ENCODE peak calls at places on chromosomes 3 and 15, in ten cellular contexts. G is transverse colon, W is sigmoid colon, Q is psoas muscle, D is right atrium auricular region, F is PC-9, L is hepatocyte, S is adrenal gland, U is uterus, X is cardiac muscle cell. K is an unnamed sample. For H3K9me3, the result is how much of the 10 kb centered on the place peaks cover.

GRCh38 chr3:182620715-182621434 is 172.4 kb upstream of the ATP11B start:
- DNase-seq in W (no peak), S (no peak), Q (no peak), X (no peak), U (no peak), D (no peak), L (no peak), F (no peak), G (no peak), K (no peak)

GRCh38 chr3:188554404-188554803 is 400.4 kb downstream of the LPP start:
- DNase-seq in D (no peak), X (no peak), S (peak), Q (no peak), U (no peak), F (no peak), L (no peak), W (peak), G (no peak), K (no peak)

GRCh38 chr15:71153823-71154524 is 38.7 kb downstream of the THSD4 start:
- DNase-seq in U (no peak), G (no peak), F (no peak), W (no peak), L (no peak), S (no peak), D (no peak), Q (no peak), X (peak), K (peak)

GRCh38 chr3:43024183-43024865 is 45.2 kb downstream of the GASK1A start:
- DNase-seq in Q (no peak), X (no peak), U (no peak), S (no peak), D (no peak), F (no peak), W (no peak), L (no peak), G (no peak), K (no peak)

GRCh38 chr3:170555329-170555728 is 30.5 kb downstream of the SLC7A14 start:
- DNase-seq in L (no peak), X (no peak), F (no peak), G (no peak), W (no peak), Q (no peak), D (no peak), U (no peak), S (no peak), K (no peak)

GRCh38 chr3:119731545-119732343 is 28.9 kb downstream of the CFAP91 start:
- DNase-seq in S (peak), X (no peak), D (no peak), F (no peak), L (no peak), U (no peak), W (no peak), G (no peak), Q (no peak), K (no peak)

GRCh38 chr3:114873590-114873989 is 273.5 kb downstream of the ZBTB20 start:
- DNase-seq in S (no peak), G (no peak), F (no peak), Q (no peak), W (no peak), U (no peak), X (no peak), D (no peak), L (no peak), K (no peak)

GRCh38 chr3:178823556-178824229 is 247.9 kb downstream of the ZMAT3 start:
- DNase-seq in G (no peak), U (peak), D (no peak), F (no peak), S (no peak), X (peak), L (peak), W (no peak), Q (no peak), K (no peak)

GRCh38 chr3:62051506-62051905 is 321.8 kb downstream of the FEZF2 start:
- DNase-seq in L (peak), D (no peak), S (peak), Q (no peak), F (peak), W (no peak), X (peak), G (peak), U (no peak), K (no peak)

GRCh38 chr3:17833786-17834559 is 91.5 kb upstream of the TBC1D5 start:
- DNase-seq in L (no peak), W (no peak), X (no peak), G (no peak), D (no peak), U (no peak), Q (no peak), S (no peak), F (peak), K (no peak)

GRCh38 chr3:65412591-65412990 is 626.1 kb downstream of the MAGI1 start:
- DNase-seq in D (no peak), F (no peak), U (peak), S (peak), Q (peak), X (no peak), G (peak), L (peak), W (peak), K (no peak)

GRCh38 chr15:89360294-89360971 is 25.8 kb upstream of the POLG start:
- DNase-seq in W (no peak), L (no peak), X (no peak), U (no peak), F (no peak), Q (no peak), G (no peak), D (no peak), S (no peak), K (no peak)

GRCh38 chr3:52683611-52684010 is 2.1 kb downstream of the PBRM1 start:
- DNase-seq in X (peak), S (peak), L (no peak), Q (no peak), W (no peak), D (peak), G (no peak), U (no peak), F (no peak), K (no peak)

GRCh38 chr3:61646360-61646759 is 85.0 kb downstream of the PTPRG start:
- DNase-seq in X (no peak), S (no peak), F (no peak), D (no peak), U (no peak), L (no peak), G (no peak), Q (no peak), W (no peak), K (no peak)

GRCh38 chr15:99621767-99622166 is 56.0 kb downstream of the MEF2A start:
- DNase-seq in L (no peak), Q (no peak), X (no peak), D (no peak), S (no peak), F (no peak), G (no peak), W (no peak), U (no peak), K (no peak)

GRCh38 chr3:73086071-73086494 is 24.6 kb downstream of the EBLN2 start:
- DNase-seq in D (no peak), W (no peak), Q (peak), S (peak), F (peak), G (peak), U (peak), X (peak), L (peak), K (no peak)

GRCh38 chr15:69668049-69668705 is 215.6 kb downstream of the RPLP1 start:
- DNase-seq in D (no peak), W (no peak), L (no peak), U (no peak), G (no peak), Q (no peak), X (no peak), F (no peak), S (no peak), K (no peak)

GRCh38 chr3:127630811-127631714 is 2.1 kb downstream of the PODXL2 start:
- DNase-seq in Q (no peak), L (no peak), U (no peak), X (no peak), F (no peak), G (no peak), S (no peak), W (no peak), D (no peak), K (no peak)

GRCh38 chr15:32029862-32030781 is at the start of gene CHRNA7:
- DNase-seq in U (no peak), W (peak), D (peak), Q (peak), X (peak), S (peak), G (peak), L (peak), F (no peak), K (no peak)

GRCh38 chr15:56537881-56538280 is 72.9 kb upstream of the MNS1 start:
- DNase-seq in D (no peak), Q (peak), U (no peak), G (peak), W (no peak), S (no peak), F (no peak), X (peak), L (no peak), K (no peak)

GRCh38 chr3:87461443-87461842 is 185.1 kb upstream of the POU1F1 start:
- DNase-seq in U (no peak), L (no peak), S (no peak), W (no peak), G (no peak), X (no peak), Q (no peak), D (no peak), F (no peak), K (no peak)

GRCh38 chr15:69446947-69447346 is 5.7 kb upstream of the RPLP1 start:
- DNase-seq in Q (no peak), X (no peak), G (no peak), S (no peak), L (no peak), U (no peak), D (no peak), F (no peak), W (no peak), K (no peak)

GRCh38 chr3:183192650-183193300 is 30.2 kb upstream of the LAMP3 start:
- DNase-seq in D (no peak), U (no peak), Q (no peak), W (no peak), X (no peak), S (no peak), L (no peak), F (no peak), G (no peak), K (peak)

GRCh38 chr3:42005426-42005825 is 43.5 kb upstream of the ULK4 start:
- DNase-seq in F (no peak), Q (no peak), X (no peak), D (no peak), G (no peak), U (no peak), S (no peak), L (no peak), W (no peak), K (no peak)

GRCh38 chr3:64214002-64214696 is 11.1 kb downstream of the PRICKLE2 start:
- DNase-seq in W (peak), F (peak), L (peak), U (peak), G (peak), Q (peak), X (peak), S (peak), D (peak), K (peak)

GRCh38 chr3:127411083-127411727 is 123.4 kb upstream of the PRR20G start:
- DNase-seq in F (no peak), L (no peak), S (peak), X (no peak), G (peak), W (peak), D (peak), U (no peak), Q (no peak), K (peak)

GRCh38 chr3:80890571-80890970 is 870.9 kb downstream of the GBE1 start:
- DNase-seq in G (no peak), W (no peak), S (no peak), U (no peak), D (no peak), X (no peak), Q (no peak), L (no peak), F (no peak), K (no peak)

GRCh38 chr3:175065492-175065891 is 206.4 kb downstream of the NAALADL2 start:
- DNase-seq in G (no peak), D (no peak), S (no peak), X (no peak), F (no peak), W (no peak), U (no peak), L (no peak), Q (no peak), K (no peak)

GRCh38 chr3:492586-493296 is 296.2 kb downstream of the CHL1 start:
- DNase-seq in L (peak), G (no peak), X (no peak), Q (no peak), U (no peak), D (no peak), S (no peak), F (no peak), W (no peak), K (no peak)

GRCh38 chr3:43854916-43855315 is 164.2 kb downstream of the ABHD5 start:
- DNase-seq in D (no peak), W (no peak), X (no peak), F (no peak), G (no peak), S (no peak), U (no peak), L (no peak), Q (no peak), K (no peak)

GRCh38 chr3:192851821-192852352 is 65.8 kb downstream of the MB21D2 start:
- DNase-seq in X (peak), L (peak), U (no peak), D (peak), F (peak), Q (peak), S (peak), W (peak), G (peak), K (no peak)

GRCh38 chr3:33438871-33439270 is 1.3 kb downstream of the UBP1 start:
- DNase-seq in L (no peak), U (no peak), Q (no peak), F (no peak), S (no peak), X (no peak), G (no peak), D (no peak), W (no peak), K (no peak)

GRCh38 chr15:80455051-80455648 is 51.0 kb downstream of the ARNT2 start:
- DNase-seq in U (no peak), F (peak), Q (no peak), X (peak), G (no peak), D (no peak), L (no peak), W (no peak), S (no peak), K (no peak)

GRCh38 chr3:71893702-71894479 is 108.9 kb upstream of the PROK2 start:
- DNase-seq in D (no peak), X (no peak), F (no peak), W (no peak), G (no peak), Q (no peak), U (no peak), S (no peak), L (no peak), K (no peak)

GRCh38 chr15:70053006-70053702 is 44.6 kb downstream of the TLE3 start:
- DNase-seq in W (peak), G (no peak), X (no peak), L (no peak), S (no peak), U (peak), F (no peak), Q (no peak), D (no peak), K (no peak)

GRCh38 chr3:140086642-140087041 is 151.7 kb downstream of the CLSTN2 start:
- DNase-seq in W (no peak), X (no peak), Q (no peak), U (no peak), F (no peak), D (no peak), L (no peak), G (no peak), S (no peak), K (no peak)

GRCh38 chr3:154334973-154335420 is 10.7 kb upstream of the DHX36 start:
- DNase-seq in X (peak), G (no peak), S (no peak), U (no peak), D (no peak), W (no peak), F (no peak), L (peak), Q (no peak), K (no peak)

GRCh38 chr3:59758672-59759071 is 708.8 kb upstream of the CFAP20DC start:
- DNase-seq in X (no peak), D (no peak), Q (no peak), F (no peak), U (no peak), L (no peak), S (no peak), G (no peak), W (no peak), K (no peak)

GRCh38 chr3:34185301-34185700 is 386.9 kb downstream of the PDCD6IP start:
- DNase-seq in U (no peak), F (no peak), L (no peak), S (no peak), G (no peak), Q (no peak), X (no peak), W (no peak), D (no peak), K (no peak)

GRCh38 chr15:47158573-47158972 is 558.7 kb upstream of the SEMA6D start:
- DNase-seq in X (no peak), F (no peak), L (no peak), Q (no peak), S (no peak), W (no peak), D (no peak), G (no peak), U (no peak), K (no peak)
- H3K9me3 ChIP-seq in X (under half), F (under half), L (under half), Q (under half), S (under half), W (under half), D (under half), G (under half), U (under half), K (under half)

DNA sequence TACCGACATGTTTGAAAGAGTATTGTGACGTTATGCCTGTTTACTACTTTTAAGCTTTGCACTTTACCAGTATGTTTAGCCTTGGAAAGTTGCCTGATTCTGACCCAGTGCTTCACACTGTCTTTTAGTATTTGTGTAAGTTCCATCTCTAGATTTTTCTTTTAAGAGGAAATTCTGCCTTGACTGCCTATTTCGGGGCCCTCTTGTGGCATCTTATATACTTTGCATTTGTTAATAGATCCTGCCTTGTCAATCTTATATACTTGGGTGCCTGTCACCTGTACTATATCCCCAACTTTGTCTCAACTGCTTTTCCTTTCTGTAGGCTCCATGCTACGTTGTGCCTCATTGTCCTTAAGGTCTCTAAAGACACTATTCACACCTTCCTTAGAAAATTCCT is 244.6 kb downstream of the STXBP5L start:
- DNase-seq in D (no peak), F (no peak), L (peak), X (peak), G (no peak), Q (no peak), W (no peak), U (no peak), S (no peak), K (no peak)
- TF ChIP-seq CTCF in D (no peak), F (peak), L (peak), X (peak), G (no peak), Q (no peak), W (no peak), U (no peak), S (peak), K (no peak)

GRCh38 chr15:101251830-101252820 is at the start of gene CHSY1:
- DNase-seq in G (peak), L (peak), D (peak), S (peak), F (peak), X (peak), U (peak), Q (peak), W (peak), K (peak)

GRCh38 chr15:101250931-101251829 is 668 bp downstream of the CHSY1 start:
- DNase-seq in Q (peak), L (peak), F (peak), G (no peak), U (no peak), S (peak), X (peak), D (no peak), W (peak), K (no peak)

GRCh38 chr15:101255066-101255415 is 3.2 kb upstream of the CHSY1 start:
- DNase-seq in W (no peak), X (no peak), S (no peak), G (no peak), Q (no peak), F (no peak), L (no peak), D (no peak), U (no peak), K (no peak)

GRCh38 chr15:101254157-101255065 is 2.6 kb upstream of the CHSY1 start:
- DNase-seq in D (no peak), Q (no peak), U (no peak), X (no peak), S (no peak), L (no peak), F (no peak), W (no peak), G (no peak), K (no peak)

DNA sequence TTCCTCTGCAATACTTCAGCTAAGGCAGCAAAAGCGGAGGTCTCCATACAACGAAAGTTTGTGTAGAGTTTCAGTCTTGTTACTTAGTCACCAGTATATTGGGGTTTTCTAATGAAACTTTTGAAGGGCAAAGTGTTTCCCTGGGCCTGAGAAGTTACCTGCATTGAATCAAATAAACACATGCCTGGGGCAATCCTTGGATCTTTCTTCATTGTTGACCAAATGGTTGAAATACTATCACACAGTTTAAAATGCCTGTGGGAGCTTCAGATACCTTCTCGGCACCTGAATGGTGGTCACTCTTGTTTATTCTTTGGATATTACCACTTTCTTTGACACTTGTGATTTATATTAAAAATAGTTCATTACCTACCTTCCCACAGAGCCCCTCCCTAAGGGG is 988 bp upstream of the CHSY1 start:
- DNase-seq in W (no peak), F (no peak), Q (no peak), S (no peak), X (no peak), U (no peak), L (no peak), G (no peak), D (no peak), K (no peak)
- H3K4me3 ChIP-seq in W (peak), F (peak), Q (peak), S (no peak), X (peak), U (peak), L (peak), G (no peak), D (peak), K (peak)

GRCh38 chr15:25249236-25250010 is 189.4 kb downstream of the UBE3A start:
- DNase-seq in L (no peak), Q (no peak), U (peak), S (peak), W (no peak), X (no peak), G (peak), D (no peak), F (no peak), K (peak)
- H3K9me3 ChIP-seq in L (under half), Q (under half), U (under half), S (under half), W (under half), X (under half), G (under half), D (under half), F (under half), K (half or more)

DNA sequence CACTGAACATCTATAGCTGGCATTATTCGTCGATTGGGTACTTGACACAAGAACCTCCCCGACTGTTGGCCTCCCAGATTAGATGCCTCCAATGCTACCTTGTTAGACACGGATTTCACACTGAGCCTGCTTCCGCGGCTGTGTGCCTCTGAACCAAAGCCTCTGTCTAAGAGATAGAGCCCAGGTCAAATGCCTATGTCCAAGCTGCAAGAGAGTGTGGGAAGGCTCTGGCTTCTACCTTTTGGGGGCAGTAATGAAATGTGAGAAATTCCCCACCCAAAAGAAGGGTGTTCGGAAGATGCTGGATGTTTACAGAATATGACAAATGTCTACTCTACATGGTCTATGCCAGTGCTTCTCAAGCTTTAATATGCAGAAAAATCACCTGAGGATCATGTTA is 2.0 kb upstream of the RPUSD2 start:
- DNase-seq in X (peak), U (no peak), F (no peak), G (no peak), L (peak), W (no peak), S (no peak), Q (no peak), D (no peak), K (no peak)
- TF ChIP-seq CTCF in X (peak), U (no peak), F (no peak), G (no peak), L (no peak), W (no peak), S (no peak), Q (no peak), D (no peak), K (no peak)

GRCh38 chr3:10816019-10816862 is at the start of gene SLC6A11:
- DNase-seq in D (peak), W (no peak), S (no peak), X (peak), L (peak), G (no peak), F (no peak), U (peak), Q (no peak), K (no peak)
- H3K4me3 ChIP-seq in D (no peak), W (no peak), S (no peak), X (peak), L (no peak), G (no peak), F (no peak), U (no peak), Q (peak), K (peak)